ENCODE peak calls at places on chromosomes 6 and 20, in nine cellular contexts. E is GM23338; J is naive thymus-derived CD8-positive, alpha-beta T cell; Y is stomach; Q is NCI-H2171; O is effector memory CD8-positive, alpha-beta T cell; C is pons; D is dermis blood vessel endothelial cell; I is endothelial cell. G is an unnamed sample.

GRCh38 chr6:139364302-139364981 is 10.0 kb downstream of the CITED2 start:
- DNase-seq in C (peak), D (peak), O (no peak), E (peak), Q (peak), J (no peak), Y (no peak), I (no peak), G (no peak)

GRCh38 chr6:106527979-106528378 is 101.3 kb downstream of the RTN4IP1 start:
- DNase-seq in D (peak), Q (no peak), Y (no peak), E (no peak), O (no peak), I (no peak), J (no peak), C (no peak), G (no peak)

GRCh38 chr6:106377061-106377540 is 16.6 kb downstream of the CRYBG1 start:
- DNase-seq in C (peak), J (no peak), I (no peak), Y (no peak), O (no peak), E (no peak), Q (no peak), D (peak), G (no peak)

GRCh38 chr6:112298021-112298745 is 43.8 kb upstream of the LAMA4 start:
- DNase-seq in Y (no peak), I (no peak), C (no peak), E (no peak), D (peak), O (no peak), Q (no peak), J (no peak), G (no peak)

GRCh38 chr20:11993886-11994466 is 76.3 kb downstream of the BTBD3 start:
- DNase-seq in J (no peak), E (peak), Q (no peak), I (no peak), Y (no peak), D (peak), C (no peak), O (no peak), G (no peak)

GRCh38 chr6:45036101-45036500 is 292.0 kb upstream of the RUNX2 start:
- DNase-seq in Q (no peak), Y (no peak), O (no peak), C (no peak), I (no peak), J (no peak), D (no peak), E (no peak), G (no peak)

GRCh38 chr6:13091192-13091591 is 237.1 kb downstream of the TBC1D7 start:
- DNase-seq in C (no peak), O (no peak), J (no peak), Y (no peak), I (no peak), E (no peak), D (no peak), Q (no peak), G (no peak)

GRCh38 chr6:104771258-104771832 is 88.4 kb downstream of the HACE1 start:
- DNase-seq in I (no peak), D (peak), Q (no peak), C (peak), E (peak), J (no peak), O (no peak), Y (no peak), G (no peak)

GRCh38 chr6:95572098-95572497 is 5.2 kb upstream of the MANEA start:
- DNase-seq in E (no peak), D (peak), J (no peak), C (no peak), Q (no peak), Y (no peak), I (no peak), O (no peak), G (no peak)

GRCh38 chr20:7355056-7355455 is 585.2 kb downstream of the HAO1 start:
- DNase-seq in O (no peak), I (no peak), C (no peak), E (no peak), D (no peak), Q (no peak), J (no peak), Y (no peak), G (no peak)

GRCh38 chr6:125232466-125232865 is 69.3 kb downstream of the HDDC2 start:
- DNase-seq in Y (no peak), O (no peak), D (no peak), C (no peak), Q (no peak), J (no peak), E (no peak), I (no peak), G (no peak)

GRCh38 chr6:26342106-26342999 is 22.6 kb upstream of the BTN3A2 start:
- DNase-seq in O (no peak), I (no peak), C (no peak), Y (no peak), D (no peak), Q (no peak), E (peak), J (no peak), G (no peak)

GRCh38 chr20:52210037-52210990 is 18.7 kb upstream of the ZFP64 start:
- DNase-seq in C (no peak), Y (no peak), O (no peak), D (no peak), J (no peak), Q (no peak), I (no peak), E (no peak), G (no peak)

GRCh38 chr6:55758156-55758942 is 117.0 kb downstream of the BMP5 start:
- DNase-seq in O (no peak), J (no peak), E (no peak), D (peak), Q (no peak), I (no peak), C (no peak), Y (no peak), G (no peak)

GRCh38 chr6:33299237-33299944 is 649 bp upstream of the RGL2 start:
- DNase-seq in Q (peak), E (peak), C (peak), D (peak), I (peak), J (peak), Y (peak), O (peak), G (peak)

GRCh38 chr6:19837511-19838441 is 606 bp downstream of the ID4 start:
- DNase-seq in O (no peak), Q (no peak), C (no peak), I (peak), E (peak), Y (peak), D (peak), J (no peak), G (no peak)

GRCh38 chr6:118283759-118284158 is 264.3 kb upstream of the PLN start:
- DNase-seq in J (peak), C (peak), I (peak), E (peak), Q (peak), Y (peak), O (peak), D (peak), G (no peak)

GRCh38 chr20:24577271-24577909 is 108.0 kb downstream of the SYNDIG1 start:
- DNase-seq in Q (no peak), C (no peak), E (no peak), Y (no peak), D (no peak), J (no peak), O (no peak), I (no peak), G (no peak)

GRCh38 chr6:41373919-41374617 is 38.7 kb downstream of the NCR2 start:
- DNase-seq in Q (no peak), Y (no peak), D (no peak), I (peak), J (no peak), E (peak), C (no peak), O (no peak), G (no peak)

GRCh38 chr6:159842035-159842434 is 42.0 kb downstream of the PNLDC1 start:
- DNase-seq in I (no peak), C (peak), Q (no peak), O (no peak), Y (no peak), J (no peak), E (peak), D (peak), G (no peak)

G was measured in hypothalamus.